ENCODE peak calls at places on chromosomes 16 and 17, in five cellular contexts. V, D, J, C and G are unnamed samples.

GRCh38 chr17:36546418-36547093 is 1.8 kb downstream of the GGNBP2 start:
- DNase-seq in J (no peak), D (no peak), C (no peak), V (no peak), G (no peak)

GRCh38 chr17:4968166-4968915 is 724 bp upstream of the SPAG7 start:
- DNase-seq in V (no peak), D (no peak), J (no peak), C (peak), G (peak)

GRCh38 chr16:10738231-10739077 is 5.2 kb upstream of the NUBP1 start:
- DNase-seq in J (peak), D (no peak), C (peak), V (peak), G (no peak)

GRCh38 chr17:17516315-17516930 is 20.2 kb upstream of the RASD1 start:
- DNase-seq in C (no peak), D (no peak), J (no peak), V (no peak), G (no peak)

GRCh38 chr16:682493-683395 is 1.4 kb downstream of the JMJD8 start:
- DNase-seq in C (no peak), D (no peak), V (no peak), J (no peak), G (no peak)

GRCh38 chr17:2545393-2545792 is 33.7 kb upstream of the METTL16 start:
- DNase-seq in J (no peak), V (peak), C (no peak), D (no peak), G (no peak)

GRCh38 chr16:24141466-24141865 is 114.7 kb upstream of the CACNG3 start:
- DNase-seq in J (no peak), D (no peak), V (no peak), C (no peak), G (no peak)

GRCh38 chr17:76451480-76451879 is 1.5 kb downstream of the UBE2O start:
- DNase-seq in C (peak), J (no peak), V (no peak), D (no peak), G (no peak)

GRCh38 chr17:17994271-17994670 is 21.6 kb downstream of the DRC3 start:
- DNase-seq in J (no peak), D (peak), C (no peak), V (peak), G (peak)

GRCh38 chr17:67765623-67766022 is 47.9 kb downstream of the NOL11 start:
- DNase-seq in V (no peak), D (no peak), J (no peak), C (peak), G (no peak)

DNA sequence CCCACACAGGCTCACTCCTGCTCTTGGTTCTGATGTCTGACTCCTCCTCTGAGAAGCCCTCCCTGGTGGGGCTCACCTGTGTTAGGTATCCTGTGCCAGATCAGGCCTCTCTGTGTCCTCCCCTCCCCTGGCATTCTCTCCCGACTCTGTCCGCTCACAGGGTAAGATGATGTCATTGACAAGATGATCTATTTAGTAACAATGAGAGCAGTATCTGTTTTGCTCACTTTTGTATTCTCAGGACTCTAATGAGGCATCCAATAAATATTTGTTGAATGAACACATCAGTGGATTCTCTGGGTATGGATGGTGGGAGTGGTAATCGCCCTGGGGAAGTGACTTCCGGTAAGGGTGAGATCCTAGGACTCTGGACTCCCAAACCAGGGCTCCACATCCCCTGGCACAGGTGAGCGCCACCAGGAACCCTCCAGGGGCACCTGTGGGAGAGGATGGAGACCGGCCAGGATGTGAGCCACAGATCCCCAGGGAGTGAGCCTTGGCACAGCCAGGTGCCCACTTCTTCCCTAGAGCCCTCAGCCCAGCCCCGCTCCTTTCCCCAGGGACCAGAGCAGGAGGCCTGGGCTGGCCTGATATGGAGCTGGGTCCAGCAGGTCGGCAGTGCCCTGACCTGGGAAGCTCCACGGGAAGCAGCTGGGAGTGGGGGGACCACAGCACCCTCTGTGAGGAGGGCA is 5.4 kb upstream of the HAP1 start:
- DNase-seq in V (peak), D (no peak), C (no peak), J (no peak), G (no peak)
- TF ChIP-seq GABPA in V (no peak), D (no peak), C (no peak), J (no peak), G (no peak)

DNA sequence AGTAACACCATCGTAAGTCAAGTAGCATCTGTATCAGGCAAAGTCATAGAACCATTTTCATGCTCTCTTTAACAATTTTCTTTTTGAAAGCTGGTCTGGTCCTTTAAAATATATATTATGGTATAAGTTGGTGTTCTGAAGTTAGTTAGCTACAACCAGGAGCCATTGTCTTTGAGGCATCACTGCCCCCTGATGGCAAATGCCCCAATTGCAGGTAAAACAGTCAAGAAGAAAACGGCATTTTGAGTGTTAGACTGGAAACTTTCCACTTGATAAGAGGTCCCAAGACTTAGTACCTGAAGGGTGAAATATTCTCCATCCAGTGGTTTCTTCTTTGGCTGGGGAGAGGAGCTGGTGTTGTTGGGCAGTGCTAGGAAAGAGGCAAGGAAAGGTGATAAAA is 14.1 kb downstream of the TP53 start:
- DNase-seq in D (no peak), C (peak), J (peak), V (peak), G (no peak)
- TF ChIP-seq YY1 in D (no peak), C (no peak), J (no peak), V (no peak), G (no peak)

GRCh38 chr17:28700830-28701492 is 10.7 kb downstream of the PROCA1 start:
- DNase-seq in D (no peak), V (no peak), C (no peak), J (no peak), G (no peak)

GRCh38 chr17:28703552-28704218 is 8.0 kb downstream of the PROCA1 start:
- DNase-seq in V (no peak), C (no peak), J (no peak), D (no peak), G (no peak)

GRCh38 chr17:28700278-28700677 is 11.4 kb downstream of the PROCA1 start:
- DNase-seq in J (no peak), D (no peak), V (no peak), C (no peak), G (no peak)

GRCh38 chr17:28702752-28703150 is 8.9 kb downstream of the PROCA1 start:
- DNase-seq in C (no peak), J (no peak), V (no peak), D (no peak), G (no peak)

DNA sequence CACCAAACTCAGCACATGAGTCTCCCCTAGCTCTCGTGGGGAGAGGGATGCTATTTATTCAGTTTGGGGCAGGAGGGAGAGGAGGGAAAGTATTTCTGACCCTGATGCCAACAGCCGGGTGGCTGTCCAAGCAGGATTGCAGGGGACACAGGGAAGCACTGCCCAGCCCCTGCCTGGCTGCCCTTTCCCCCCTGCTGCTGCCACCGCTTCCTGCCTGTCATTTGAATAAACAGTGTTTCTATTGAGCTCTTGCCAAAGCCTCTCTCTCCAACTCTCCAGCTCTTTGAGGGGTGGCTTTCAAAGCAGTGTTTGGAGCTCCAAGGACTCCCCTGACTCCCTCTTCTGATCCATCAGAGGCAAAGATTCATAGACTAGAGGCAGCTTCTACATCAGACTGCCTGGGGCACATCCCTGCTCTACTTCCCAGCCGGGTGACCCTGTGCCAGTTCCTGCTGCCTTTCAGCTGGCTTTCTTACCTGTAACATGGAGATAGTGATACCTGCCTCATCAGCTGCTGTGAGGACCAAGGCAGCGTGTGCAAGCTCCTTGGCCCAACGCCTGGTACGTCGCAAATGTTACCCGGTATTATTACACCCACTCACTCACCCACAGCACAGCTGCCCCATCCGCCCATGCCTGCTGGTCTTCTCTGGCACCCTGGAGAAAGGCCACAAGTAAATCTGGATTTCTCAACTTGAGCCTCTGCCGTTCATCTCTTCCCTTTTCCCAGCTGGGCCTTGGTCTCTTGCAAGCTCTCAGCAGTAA is 9.5 kb downstream of the PROCA1 start:
- DNase-seq in V (peak), J (no peak), D (no peak), C (no peak), G (no peak)
- TF ChIP-seq MAX in V (peak), J (no peak), D (no peak), C (no peak), G (no peak)

DNA sequence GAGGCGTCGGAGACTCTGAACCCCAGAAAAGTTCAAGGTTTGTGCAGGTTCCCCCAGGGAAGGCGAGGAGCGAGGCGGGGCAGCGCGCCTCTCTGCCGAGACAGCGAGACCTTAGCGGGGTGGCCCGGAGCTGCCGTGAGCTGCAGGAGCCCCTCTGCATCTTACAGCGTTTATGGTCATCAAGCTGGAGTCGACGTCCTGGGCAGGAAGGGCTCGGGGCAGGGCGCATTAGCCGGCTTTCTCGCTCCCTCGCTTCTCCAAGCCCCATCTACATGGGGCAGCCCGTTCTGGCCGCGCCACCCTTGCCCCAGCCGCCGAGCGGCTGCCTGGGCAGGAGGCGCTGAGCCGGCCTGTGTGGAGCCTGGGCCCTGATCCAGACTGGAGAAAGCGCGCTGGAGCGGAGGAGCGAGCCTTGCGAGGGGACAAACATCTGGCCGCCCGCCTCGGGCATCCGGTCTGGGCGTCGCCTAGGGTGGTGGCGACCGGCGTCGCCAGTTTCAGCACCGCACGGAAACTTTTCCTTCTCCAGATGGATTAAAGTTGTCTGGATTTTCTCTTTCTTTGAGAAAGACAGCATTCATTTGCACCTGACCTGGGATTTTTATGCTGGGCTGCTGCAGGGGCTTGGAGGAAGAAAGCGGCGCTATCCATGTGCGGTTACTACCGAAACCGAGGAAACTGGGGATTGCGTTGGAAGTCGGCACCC is 750 bp downstream of the TMEM132E start:
- DNase-seq in V (no peak), C (no peak), D (no peak), J (no peak), G (peak)
- TF ChIP-seq GABPA in V (no peak), C (no peak), D (no peak), J (no peak), G (no peak)